ENCODE peak calls at places on chromosomes 12 and 14, in five cellular contexts. K, V, S, C and Y are unnamed samples.

GRCh38 chr12:71652656-71653055 is 11.0 kb downstream of the ZFC3H1 start:
- DNase-seq in C (no peak), K (no peak), S (no peak), V (peak), Y (no peak)

GRCh38 chr14:55201219-55202096 is 10.1 kb upstream of the DLGAP5 start:
- DNase-seq in S (no peak), K (no peak), V (no peak), C (no peak), Y (no peak)

GRCh38 chr12:114936148-114937099 is 252.4 kb upstream of the TBX3 start:
- DNase-seq in C (peak), S (no peak), K (no peak), V (peak), Y (no peak)

GRCh38 chr14:60183724-60184596 is 18.8 kb upstream of the DHRS7 start:
- DNase-seq in K (no peak), C (peak), V (peak), S (peak), Y (no peak)

GRCh38 chr12:47828967-47829482 is 9.3 kb upstream of the HDAC7 start:
- DNase-seq in V (peak), K (no peak), S (peak), C (peak), Y (no peak)

GRCh38 chr12:307406-307805 is 44.8 kb upstream of the SLC6A13 start:
- DNase-seq in V (no peak), K (no peak), S (no peak), C (no peak), Y (no peak)

GRCh38 chr14:52296378-52296777 is 17.7 kb upstream of the PTGER2 start:
- DNase-seq in V (no peak), K (no peak), S (no peak), C (no peak), Y (no peak)

GRCh38 chr12:43063642-43064041 is 474.1 kb upstream of the PRICKLE1 start:
- DNase-seq in K (no peak), C (peak), S (no peak), V (peak), Y (no peak)

GRCh38 chr12:117040496-117040895 is 58.7 kb downstream of the TESC start:
- DNase-seq in C (no peak), V (no peak), S (no peak), K (no peak), Y (no peak)

GRCh38 chr14:24665440-24665991 is 31.5 kb upstream of the GZMB start:
- DNase-seq in K (no peak), V (no peak), S (no peak), C (peak), Y (no peak)

GRCh38 chr12:28958553-28959195 is 190.4 kb upstream of the FAR2 start:
- DNase-seq in K (no peak), C (peak), S (no peak), V (peak), Y (no peak)

GRCh38 chr12:107318804-107319535 is 225.6 kb upstream of the CRY1 start:
- DNase-seq in V (peak), K (no peak), C (peak), S (peak), Y (no peak)

GRCh38 chr14:32513571-32514009 is 184.5 kb downstream of the AKAP6 start:
- DNase-seq in V (peak), S (no peak), K (no peak), C (peak), Y (no peak)

GRCh38 chr12:121170581-121171260 is 38.0 kb downstream of the P2RX7 start:
- DNase-seq in K (no peak), C (peak), V (peak), S (no peak), Y (no peak)

GRCh38 chr14:66495214-66496098 is 9.3 kb downstream of the CCDC196 start:
- DNase-seq in K (no peak), C (peak), V (peak), S (peak), Y (no peak)

GRCh38 chr12:83889745-83890144 is 1022.9 kb downstream of the SLC6A15 start:
- DNase-seq in V (no peak), K (no peak), C (no peak), S (no peak), Y (no peak)

GRCh38 chr12:45329702-45330101 is 113.8 kb downstream of the ANO6 start:
- DNase-seq in K (no peak), V (no peak), C (no peak), S (no peak), Y (no peak)

GRCh38 chr12:86234309-86234708 is 21.9 kb downstream of the MGAT4C start:
- DNase-seq in S (no peak), V (no peak), K (no peak), C (no peak), Y (no peak)

GRCh38 chr14:70168401-70168800 is 20.4 kb downstream of the SLC8A3 start:
- DNase-seq in C (no peak), V (no peak), K (no peak), S (no peak), Y (no peak)

GRCh38 chr14:59215353-59215752 is 26.9 kb downstream of the DAAM1 start:
- DNase-seq in C (no peak), V (peak), K (no peak), S (no peak), Y (no peak)

GRCh38 chr14:35205737-35206136 is 83.4 kb downstream of the PRORP start:
- DNase-seq in C (no peak), K (no peak), V (no peak), S (no peak), Y (no peak)

GRCh38 chr12:76080729-76081415 is 3.6 kb downstream of the NAP1L1 start:
- DNase-seq in S (no peak), K (no peak), C (no peak), V (peak), Y (no peak)

GRCh38 chr12:85057370-85057963 is 21.3 kb downstream of the LRRIQ1 start:
- DNase-seq in S (peak), K (no peak), C (peak), V (peak), Y (no peak)

GRCh38 chr14:97177016-97177415 is 379.8 kb downstream of the VRK1 start:
- DNase-seq in S (no peak), C (peak), V (no peak), K (no peak), Y (no peak)

GRCh38 chr12:60394680-60395079 is 798.9 kb downstream of the SLC16A7 start:
- DNase-seq in K (no peak), C (peak), S (no peak), V (peak), Y (no peak)

GRCh38 chr12:95551305-95551704 is at the start of gene USP44:
- DNase-seq in V (no peak), S (peak), K (no peak), C (no peak), Y (no peak)

GRCh38 chr14:59186316-59186715 is 2.2 kb upstream of the DAAM1 start:
- DNase-seq in V (no peak), K (no peak), C (no peak), S (no peak), Y (no peak)

GRCh38 chr12:82608706-82609105 is 78.0 kb upstream of the TMTC2 start:
- DNase-seq in K (no peak), S (no peak), V (peak), C (peak), Y (no peak)

GRCh38 chr12:62933220-62933870 is 1.6 kb downstream of the PPM1H start:
- DNase-seq in C (no peak), K (no peak), V (no peak), S (no peak), Y (no peak)

GRCh38 chr14:34843011-34843554 is 32.1 kb downstream of the BAZ1A start:
- DNase-seq in K (no peak), C (peak), S (no peak), V (peak), Y (no peak)

GRCh38 chr12:50241178-50241577 is 42.1 kb downstream of the LIMA1 start:
- DNase-seq in K (no peak), S (no peak), C (no peak), V (peak), Y (no peak)

GRCh38 chr12:116331876-116332275 is 54.4 kb upstream of the MED13L start:
- DNase-seq in S (no peak), C (peak), K (no peak), V (no peak), Y (no peak)

GRCh38 chr12:27564612-27565213 is 40.7 kb downstream of the PPFIBP1 start:
- DNase-seq in K (no peak), C (peak), S (no peak), V (no peak), Y (no peak)

GRCh38 chr12:18998343-18999270 is 130.9 kb upstream of the PLEKHA5 start:
- DNase-seq in V (peak), C (peak), K (no peak), S (no peak), Y (no peak)

GRCh38 chr12:71782007-71782406 is 27.3 kb downstream of the RAB21 start:
- DNase-seq in K (no peak), S (no peak), V (no peak), C (no peak), Y (no peak)

GRCh38 chr12:132647858-132648257 is 29.3 kb downstream of the P2RX2 start:
- DNase-seq in K (no peak), C (no peak), V (no peak), S (no peak), Y (no peak)

GRCh38 chr14:94381149-94382030 is 7.0 kb downstream of the SERPINA1 start:
- DNase-seq in K (no peak), V (no peak), S (no peak), C (no peak), Y (no peak)

GRCh38 chr12:26787125-26787495 is 45.9 kb downstream of the ITPR2 start:
- DNase-seq in C (peak), S (no peak), V (peak), K (no peak), Y (no peak)

DNA sequence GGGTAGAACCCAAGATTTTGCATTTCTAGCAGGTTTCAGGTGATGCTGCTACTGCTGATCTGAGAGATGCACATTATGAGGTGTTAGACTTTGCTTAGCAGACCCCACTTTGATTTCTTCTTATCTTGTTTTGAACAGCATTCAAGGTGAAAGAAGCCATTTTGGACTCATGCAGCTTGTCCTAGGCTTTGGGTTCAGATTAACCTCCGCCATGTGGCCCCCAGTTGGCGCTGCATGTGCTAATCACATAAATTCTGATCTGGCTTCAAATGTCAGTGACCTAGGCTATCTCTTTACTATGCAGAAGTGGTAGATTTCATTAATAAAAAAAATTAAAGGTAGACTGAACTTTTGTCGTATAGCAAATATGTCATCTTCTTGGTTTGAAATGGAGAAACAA is 89.8 kb upstream of the DYRK2 start:
- DNase-seq in V (no peak), C (no peak), S (no peak), K (no peak), Y (no peak)
- TF ChIP-seq CTCF in V (no peak), C (no peak), S (no peak), K (no peak), Y (no peak)

DNA sequence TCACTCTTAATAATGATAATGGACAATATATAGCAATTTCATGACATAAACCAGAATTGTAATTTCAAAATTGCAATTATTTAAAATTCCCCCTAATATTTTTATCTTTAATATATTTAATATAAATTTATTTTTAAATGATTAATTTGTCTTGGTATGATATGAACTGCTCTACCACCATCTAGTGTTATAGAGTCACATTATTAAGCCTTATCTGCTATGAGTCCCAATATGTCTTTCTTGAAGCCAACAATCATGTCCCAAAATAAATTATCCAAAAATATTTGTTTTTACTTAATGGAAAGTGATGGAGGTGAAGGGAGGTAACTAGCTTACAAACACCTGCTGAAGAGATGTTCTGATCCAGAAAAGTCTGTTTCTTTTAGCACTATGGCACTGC is 151.4 kb downstream of the KCNC2 start:
- DNase-seq in K (no peak), C (no peak), V (peak), S (no peak), Y (no peak)
- TF ChIP-seq CTCF in K (no peak), C (peak), V (no peak), S (no peak), Y (no peak)

DNA sequence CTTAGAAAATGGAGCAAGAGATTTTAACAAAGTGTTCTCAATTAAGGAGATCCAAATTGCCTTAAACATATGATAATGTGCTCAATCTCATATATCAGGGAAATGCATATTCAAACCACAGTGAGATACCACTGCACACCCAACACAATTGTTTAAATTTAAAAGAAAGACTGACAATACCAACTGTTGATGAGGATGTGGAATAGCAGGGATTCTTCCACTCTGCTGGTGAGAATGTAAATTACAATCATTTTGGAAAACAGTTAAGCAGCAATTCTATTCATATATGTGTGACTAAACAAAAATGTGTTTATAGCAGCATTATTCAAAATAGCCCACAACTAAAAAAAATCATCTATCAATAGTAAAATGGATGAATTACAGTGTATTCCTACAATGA is 144.2 kb downstream of the KICS2 start:
- DNase-seq in C (peak), V (peak), K (no peak), S (no peak), Y (no peak)
- TF ChIP-seq CTCF in C (peak), V (peak), K (no peak), S (peak), Y (no peak)

GRCh38 chr12:99386907-99387306 is 260.6 kb upstream of the GARIN6 start:
- DNase-seq in K (no peak), V (peak), C (peak), S (no peak), Y (no peak)
- TF ChIP-seq CTCF in K (no peak), V (peak), C (peak), S (peak), Y (no peak)

DNA sequence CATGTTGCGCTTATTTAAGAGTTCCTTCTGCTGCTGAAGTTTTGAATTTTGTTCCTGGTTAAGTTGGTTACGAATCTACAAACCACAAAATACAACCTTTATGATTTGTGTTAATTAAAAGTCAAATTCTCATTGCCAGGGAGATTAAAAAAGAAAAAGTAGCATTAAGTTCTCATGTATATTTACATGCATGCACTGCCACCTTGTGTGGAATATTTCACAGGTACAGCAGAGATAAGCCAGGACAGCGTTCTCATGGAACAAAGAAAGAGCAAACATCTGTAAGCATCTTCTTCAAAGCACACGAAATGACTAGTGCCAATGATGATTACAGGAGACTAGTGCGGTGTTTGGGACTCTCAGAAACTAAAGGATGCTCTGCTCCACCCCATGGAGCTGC is 34.2 kb downstream of the ZFYVE21 start:
- DNase-seq in C (no peak), S (no peak), V (no peak), K (no peak), Y (no peak)
- TF ChIP-seq CTCF in C (no peak), S (no peak), V (no peak), K (no peak), Y (no peak)

DNA sequence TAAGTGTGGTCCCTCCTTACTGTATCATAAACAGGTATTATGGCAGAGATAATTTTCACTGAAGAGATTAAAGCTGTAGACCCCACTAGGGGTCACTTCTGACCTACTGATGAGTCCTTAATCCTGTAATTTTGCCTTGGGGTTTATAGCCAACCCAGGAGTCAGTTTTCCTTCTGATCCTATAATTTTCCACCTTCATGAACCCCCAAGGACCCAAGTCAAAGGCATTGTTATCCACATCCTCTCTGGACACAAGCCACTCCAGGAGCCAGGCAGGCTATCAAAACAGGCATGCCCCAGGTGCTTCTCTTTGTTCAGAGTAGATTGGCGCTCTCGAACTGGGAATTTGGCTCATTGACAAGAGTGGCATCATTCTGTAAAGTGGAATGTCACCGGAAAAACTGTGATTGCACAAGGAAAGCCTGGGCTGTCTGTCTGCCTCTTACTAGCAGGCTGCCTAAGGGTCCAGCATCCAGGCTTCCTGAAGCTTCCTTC is 1523.3 kb upstream of the FLRT2 start:
- DNase-seq in C (peak), K (no peak), V (peak), S (no peak), Y (no peak)
- TF ChIP-seq CTCF in C (no peak), K (no peak), V (peak), S (no peak), Y (no peak)

GRCh38 chr14:75514673-75515630 is 7.3 kb upstream of the BATF start:
- DNase-seq in C (peak), S (no peak), V (peak), K (no peak), Y (peak)
- TF ChIP-seq CTCF in C (no peak), S (peak), V (peak), K (no peak), Y (no peak)

GRCh38 chr12:78118036-78118435 is 287.3 kb downstream of the NAV3 start:
- DNase-seq in K (no peak), C (no peak), V (peak), S (no peak), Y (no peak)
- TF ChIP-seq CTCF in K (no peak), C (no peak), V (peak), S (no peak), Y (no peak)

GRCh38 chr12:59075968-59076367 is 155.7 kb upstream of the LRIG3 start:
- DNase-seq in C (no peak), S (no peak), K (no peak), V (no peak), Y (no peak)
- TF ChIP-seq CTCF in C (peak), S (no peak), K (no peak), V (peak), Y (no peak)